ENCODE peak calls at places on chromosomes 1 and 21, in six cellular contexts. W is upper lobe of left lung, B is Panc1, I is Calu3, Y is Caki2, F is fibroblast of pulmonary artery. Q is an unnamed sample.

GRCh38 chr21:44360174-44360573 is 6.8 kb downstream of the TRPM2 start:
- DNase-seq in W (no peak), B (no peak), I (no peak), Y (no peak), F (no peak), Q (peak)

GRCh38 chr1:236618507-236618906 is 14.2 kb upstream of the HEATR1 start:
- DNase-seq in W (no peak), B (no peak), I (no peak), Y (no peak), F (no peak), Q (peak)

GRCh38 chr1:158793604-158794003 is 12.6 kb upstream of the OR6N2 start:
- DNase-seq in W (no peak), B (no peak), I (no peak), Y (no peak), F (no peak), Q (no peak)

GRCh38 chr1:229691362-229691761 is 65.3 kb downstream of the URB2 start:
- DNase-seq in W (no peak), B (no peak), I (no peak), Y (no peak), F (no peak), Q (no peak)

GRCh38 chr1:112818990-112819689 is 104.0 kb upstream of the PPM1J start:
- DNase-seq in W (no peak), B (no peak), I (no peak), Y (no peak), F (peak), Q (peak)

GRCh38 chr1:154983776-154984466 is 777 bp downstream of the FLAD1 start:
- DNase-seq in W (no peak), B (no peak), I (no peak), Y (no peak), F (no peak), Q (no peak)

GRCh38 chr1:28737245-28738137 is 751 bp downstream of the YTHDF2 start:
- DNase-seq in W (peak), B (no peak), I (peak), Y (peak), F (peak), Q (no peak)

GRCh38 chr1:204337583-204337982 is 22.1 kb downstream of the PLEKHA6 start:
- DNase-seq in W (no peak), B (no peak), I (no peak), Y (no peak), F (no peak), Q (no peak)

GRCh38 chr1:90391116-90391515 is 326.0 kb downstream of the BARHL2 start:
- DNase-seq in W (no peak), B (no peak), I (no peak), Y (no peak), F (peak), Q (no peak)

GRCh38 chr1:15852036-15852827 is 4.7 kb downstream of the SPEN start:
- DNase-seq in W (no peak), B (no peak), I (no peak), Y (no peak), F (no peak), Q (peak)

GRCh38 chr1:185314416-185314815 is 2.6 kb downstream of the IVNS1ABP start:
- DNase-seq in W (no peak), B (no peak), I (peak), Y (peak), F (no peak), Q (no peak)

GRCh38 chr1:24018611-24019580 is 38.8 kb upstream of the SRSF10 start:
- DNase-seq in W (peak), B (peak), I (peak), Y (peak), F (peak), Q (no peak)

GRCh38 chr1:172704003-172704402 is 45.1 kb downstream of the FASLG start:
- DNase-seq in W (peak), B (no peak), I (no peak), Y (no peak), F (no peak), Q (peak)

GRCh38 chr1:198001776-198002408 is 84.7 kb downstream of the LHX9 start:
- DNase-seq in W (no peak), B (no peak), I (no peak), Y (no peak), F (no peak), Q (no peak)

GRCh38 chr1:166695115-166695514 is 144.2 kb upstream of the POGK start:
- DNase-seq in W (no peak), B (no peak), I (no peak), Y (no peak), F (no peak), Q (no peak)